ENCODE peak calls at places on chromosomes 2 and 18, in ten cellular contexts. Z is right lobe of liver; D is choroid plexus epithelial cell; H is epithelial cell of esophagus; N is amniotic stem cell; O is iris pigment epithelial cell; V is stimulated activated CD4-positive, alpha-beta T cell treated with anti-CD3 and anti-CD28 coated beads, Interleukin-1b, Interleukin-23, amount 100 ng/mL, for 1 hour; J is left lobe of liver; K is H54; I is T-helper 9 cell. X is an unnamed sample.

GRCh38 chr2:70002241-70002896 is 40.9 kb upstream of the ASPRV1 start:
- DNase-seq in Z (peak; percentile 39), D (no peak), H (no peak), N (no peak), O (no peak), V (no peak), J (peak; percentile 39), K (no peak), I (no peak), X (no peak)

GRCh38 chr2:3326871-3327270 is 50.7 kb downstream of the EIPR1 start:
- DNase-seq in Z (no peak), D (no peak), H (no peak), N (no peak), O (no peak), V (no peak), J (no peak), K (no peak), I (no peak), X (no peak)

GRCh38 chr2:105328281-105329196 is 996 bp downstream of the TGFBRAP1 start:
- DNase-seq in Z (no peak), D (peak; percentile 66), H (peak; percentile 80), N (no peak), O (peak; percentile 77), V (no peak), J (no peak), K (no peak), I (peak; percentile 9), X (peak; percentile 12)

GRCh38 chr2:79271456-79271855 is 111.9 kb upstream of the REG3A start:
- DNase-seq in Z (no peak), D (no peak), H (no peak), N (no peak), O (no peak), V (no peak), J (no peak), K (no peak), I (no peak), X (no peak)

GRCh38 chr2:127707890-127708648 is 6.8 kb downstream of the SFT2D3 start:
- DNase-seq in Z (no peak), D (peak; percentile 45), H (peak; percentile 68), N (no peak), O (no peak), V (no peak), J (no peak), K (no peak), I (no peak), X (no peak)

GRCh38 chr18:7562491-7562890 is 4.6 kb upstream of the PTPRM start:
- DNase-seq in Z (no peak), D (no peak), H (no peak), N (no peak), O (no peak), V (no peak), J (no peak), K (no peak), I (no peak), X (no peak)

GRCh38 chr2:169363570-169364150 is 1.3 kb upstream of the LRP2 start:
- DNase-seq in Z (peak; percentile 54), D (peak; percentile 23), H (peak; percentile 34), N (no peak), O (no peak), V (no peak), J (peak; percentile 53), K (no peak), I (peak; percentile 19), X (no peak)

GRCh38 chr2:171315781-171316180 is 118.0 kb downstream of the METTL8 start:
- DNase-seq in Z (no peak), D (no peak), H (no peak), N (no peak), O (no peak), V (no peak), J (no peak), K (no peak), I (no peak), X (no peak)

GRCh38 chr2:110948027-110948687 is 172.6 kb upstream of the BCL2L11 start:
- DNase-seq in Z (no peak), D (no peak), H (no peak), N (no peak), O (peak; percentile 1), V (no peak), J (no peak), K (no peak), I (no peak), X (no peak)

GRCh38 chr2:69911985-69912563 is 2.8 kb upstream of the MXD1 start:
- DNase-seq in Z (no peak), D (peak; percentile 72), H (peak; percentile 69), N (peak; percentile 18), O (peak; percentile 39), V (no peak), J (no peak), K (no peak), I (no peak), X (no peak)

GRCh38 chr2:225041210-225041870 is 928 bp downstream of the DOCK10 start:
- DNase-seq in Z (peak; percentile 56), D (peak; percentile 66), H (peak; percentile 32), N (no peak), O (peak; percentile 67), V (no peak), J (peak; percentile 55), K (peak; percentile 20), I (peak; percentile 42), X (peak; percentile 88)